ENCODE peak calls at places on chromosomes 7 and 10, in nine cellular contexts. F is NCI-H1048; E is MCF 10A; B is nephron progenitor cell; Q is activated CD8-positive, alpha-beta memory T cell treated with anti-CD3 and anti-CD28 coated beads, Interleukin-2, amount 10 ng/mL, durations not matched to agents 7 days and 5 days; N is AG20443; P is cardiac muscle cell; V is cardiac fibroblast; M is SW480. Y is an unnamed sample.

GRCh38 chr10:119657725-119658124 is 6.5 kb downstream of the BAG3 start:
- DNase-seq in F (no peak), E (no peak), B (no peak), Q (no peak), N (no peak), P (no peak), V (no peak), M (no peak), Y (no peak)

GRCh38 chr10:124403548-124403947 is 15.2 kb downstream of the OAT start:
- DNase-seq in F (peak; percentile 38), E (peak; percentile 81), B (peak; percentile 44), Q (no peak), N (peak; percentile 71), P (peak; percentile 96), V (peak; percentile 89), M (peak; percentile 78), Y (no peak)

GRCh38 chr10:73590881-73591577 is at the start of gene USP54:
- DNase-seq in F (no peak), E (peak; percentile 26), B (no peak), Q (no peak), N (peak; percentile 77), P (peak; percentile 25), V (peak; percentile 76), M (peak; percentile 86), Y (no peak)

GRCh38 chr10:84429926-84430520 is 101.6 kb downstream of the CCSER2 start:
- DNase-seq in F (no peak), E (peak; percentile 76), B (peak; percentile 60), Q (peak; percentile 75), N (peak; percentile 21), P (peak; percentile 41), V (peak; percentile 74), M (peak; percentile 76), Y (no peak)

GRCh38 chr7:44310221-44310848 is 15.1 kb downstream of the CAMK2B start:
- DNase-seq in F (no peak), E (no peak), B (no peak), Q (peak; percentile 50), N (peak; percentile 12), P (no peak), V (peak; percentile 11), M (no peak), Y (peak; percentile 78)

GRCh38 chr7:154649434-154649833 is 353.5 kb downstream of the PAXIP1 start:
- DNase-seq in F (no peak), E (no peak), B (no peak), Q (no peak), N (no peak), P (no peak), V (no peak), M (no peak), Y (peak; percentile 85)

GRCh38 chr10:77946084-77946483 is 19.5 kb upstream of the DLG5 start:
- DNase-seq in F (no peak), E (peak; percentile 62), B (no peak), Q (no peak), N (no peak), P (no peak), V (no peak), M (no peak), Y (no peak)

GRCh38 chr7:156634117-156634516 is 6.5 kb upstream of the RNF32 start:
- DNase-seq in F (no peak), E (no peak), B (no peak), Q (no peak), N (no peak), P (no peak), V (no peak), M (no peak), Y (no peak)

GRCh38 chr7:102079140-102080002 is 207.3 kb upstream of the SH2B2 start:
- DNase-seq in F (no peak), E (peak; percentile 38), B (no peak), Q (no peak), N (no peak), P (peak; percentile 27), V (no peak), M (no peak), Y (no peak)

GRCh38 chr10:13589316-13589715 is 2.6 kb downstream of the PRPF18 start:
- DNase-seq in F (no peak), E (no peak), B (no peak), Q (no peak), N (no peak), P (no peak), V (no peak), M (no peak), Y (no peak)

GRCh38 chr7:148623586-148624282 is 33.2 kb downstream of the C7orf33 start:
- DNase-seq in F (no peak), E (peak; percentile 15), B (no peak), Q (no peak), N (peak; percentile 64), P (no peak), V (peak; percentile 38), M (peak; percentile 83), Y (no peak)

GRCh38 chr7:21253740-21254687 is 173.9 kb upstream of the SP4 start:
- DNase-seq in F (peak; percentile 27), E (peak; percentile 69), B (peak; percentile 74), Q (peak; percentile 65), N (peak; percentile 57), P (peak; percentile 87), V (peak; percentile 66), M (peak; percentile 66), Y (no peak)

GRCh38 chr7:39507866-39508551 is 58.2 kb upstream of the YAE1 start:
- DNase-seq in F (no peak), E (no peak), B (no peak), Q (peak; percentile 47), N (no peak), P (no peak), V (no peak), M (no peak), Y (peak; percentile 78)

GRCh38 chr10:129860396-129860795 is 103.7 kb downstream of the EBF3 start:
- DNase-seq in F (no peak), E (no peak), B (no peak), Q (no peak), N (no peak), P (no peak), V (no peak), M (no peak), Y (no peak)

GRCh38 chr10:116691079-116691398 is 51.3 kb downstream of the HSPA12A start:
- DNase-seq in F (no peak), E (no peak), B (no peak), Q (no peak), N (no peak), P (peak; percentile 26), V (no peak), M (no peak), Y (no peak)

GRCh38 chr7:130180571-130180971 is 24.6 kb downstream of the TMEM209 start:
- DNase-seq in F (no peak), E (peak; percentile 73), B (no peak), Q (peak; percentile 46), N (no peak), P (no peak), V (peak; percentile 77), M (no peak), Y (no peak)

GRCh38 chr10:84270708-84271107 is 25.9 kb downstream of the RGR start:
- DNase-seq in F (no peak), E (no peak), B (no peak), Q (no peak), N (no peak), P (no peak), V (no peak), M (no peak), Y (no peak)

GRCh38 chr10:48237856-48238250 is 36.6 kb downstream of the FRMPD2 start:
- DNase-seq in F (no peak), E (no peak), B (no peak), Q (peak; percentile 18), N (no peak), P (no peak), V (no peak), M (no peak), Y (peak; percentile 86)

GRCh38 chr7:29288534-29289091 is 94.0 kb downstream of the CHN2 start:
- DNase-seq in F (no peak), E (no peak), B (no peak), Q (no peak), N (no peak), P (no peak), V (no peak), M (no peak), Y (no peak)

GRCh38 chr7:87538052-87538451 is 62.6 kb upstream of the ABCB4 start:
- DNase-seq in F (no peak), E (no peak), B (no peak), Q (no peak), N (no peak), P (no peak), V (no peak), M (no peak), Y (no peak)

GRCh38 chr7:121313793-121314676 is 14.8 kb upstream of the WNT16 start:
- DNase-seq in F (no peak), E (peak; percentile 65), B (no peak), Q (no peak), N (peak; percentile 44), P (no peak), V (peak; percentile 59), M (peak; percentile 64), Y (no peak)

GRCh38 chr7:130367088-130367755 is 13.1 kb upstream of the CPA1 start:
- DNase-seq in F (no peak), E (no peak), B (no peak), Q (peak; percentile 59), N (no peak), P (no peak), V (no peak), M (no peak), Y (no peak)

GRCh38 chr10:79487296-79488194 is 24.8 kb upstream of the EIF5AL1 start:
- DNase-seq in F (peak; percentile 18), E (peak; percentile 68), B (peak; percentile 73), Q (peak; percentile 62), N (peak; percentile 61), P (peak; percentile 90), V (peak; percentile 47), M (peak; percentile 69), Y (no peak)

GRCh38 chr10:52314007-52314821 is at the start of gene DKK1:
- DNase-seq in F (peak; percentile 25), E (peak; percentile 87), B (peak; percentile 83), Q (no peak), N (peak; percentile 92), P (peak; percentile 71), V (peak; percentile 88), M (peak; percentile 90), Y (no peak)

GRCh38 chr7:143176128-143176527 is 7.1 kb upstream of the TAS2R39 start:
- DNase-seq in F (no peak), E (no peak), B (no peak), Q (no peak), N (no peak), P (no peak), V (no peak), M (no peak), Y (no peak)

GRCh38 chr7:2079332-2080068 is 153.2 kb downstream of the MAD1L1 start:
- DNase-seq in F (no peak), E (no peak), B (no peak), Q (no peak), N (no peak), P (no peak), V (no peak), M (no peak), Y (no peak)

GRCh38 chr7:158487546-158488224 is 99.9 kb downstream of the PTPRN2 start:
- DNase-seq in F (no peak), E (no peak), B (no peak), Q (no peak), N (no peak), P (no peak), V (no peak), M (no peak), Y (no peak)

GRCh38 chr10:102153093-102153620 is 968 bp downstream of the NOLC1 start:
- DNase-seq in F (no peak), E (peak; percentile 13), B (no peak), Q (no peak), N (no peak), P (no peak), V (peak; percentile 23), M (no peak), Y (no peak)

GRCh38 chr10:114389429-114389828 is 14.9 kb downstream of the AFAP1L2 start:
- DNase-seq in F (no peak), E (peak; percentile 79), B (no peak), Q (no peak), N (no peak), P (no peak), V (peak; percentile 77), M (peak; percentile 53), Y (no peak)

GRCh38 chr10:113073549-113074189 is 123.6 kb downstream of the TCF7L2 start:
- DNase-seq in F (no peak), E (peak; percentile 96), B (no peak), Q (no peak), N (peak; percentile 93), P (no peak), V (peak; percentile 96), M (peak; percentile 94), Y (no peak)